ENCODE peak calls at places on chromosomes 4 and X, in five cellular contexts. J is stomach; L is activated CD8-positive, alpha-beta memory T cell treated with anti-CD3 and anti-CD28 coated beads for 4 hours; S is activated naive CD4-positive, alpha-beta T cell treated with anti-CD3 and anti-CD28 coated beads, Interleukin-2, amount 50 U/mL, for 16 hours; V is NCI-H1436. M is an unnamed sample.
A peak's percentile ranks its signal among the peaks of the same experiment; 100 is the strongest.

GRCh38 chr4:153684182-153685073 is at the start of gene TLR2:
- DNase-seq in L (peak; percentile 19), S (peak; percentile 80), V (no peak), J (peak; percentile 85), M (peak; percentile 56)

GRCh38 chr4:105544517-105544916 is 7.9 kb upstream of the ARHGEF38 start:
- DNase-seq in S (no peak), V (peak; percentile 65), L (no peak), J (no peak), M (no peak)

GRCh38 chr4:125837493-125838238 is 522.9 kb downstream of the FAT4 start:
- DNase-seq in V (no peak), L (no peak), S (no peak), J (no peak), M (no peak)

GRCh38 chr4:156182269-156182668 is 228.6 kb upstream of the CTSO start:
- DNase-seq in J (no peak), L (no peak), S (no peak), V (no peak), M (no peak)

GRCh38 chrX:147710301-147710700 is 201.4 kb upstream of the FMR1 start:
- DNase-seq in V (no peak), S (no peak), J (no peak), L (no peak), M (no peak)

GRCh38 chr4:112550728-112551127 is 34.7 kb upstream of the NEUROG2 start:
- DNase-seq in S (no peak), J (no peak), L (no peak), V (no peak), M (no peak)

GRCh38 chr4:110193822-110194761 is 4.3 kb downstream of the ELOVL6 start:
- DNase-seq in J (peak; percentile 81), S (peak; percentile 75), V (peak; percentile 90), L (peak; percentile 64), M (peak; percentile 87)

GRCh38 chr4:87073187-87073569 is 138.4 kb downstream of the AFF1 start:
- DNase-seq in J (no peak), L (no peak), S (no peak), V (peak; percentile 29), M (no peak)

GRCh38 chrX:110321081-110321480 is 3.2 kb upstream of the AMMECR1 start:
- DNase-seq in L (no peak), V (no peak), J (no peak), S (no peak), M (no peak)

GRCh38 chrX:50920132-50920531 is 9.6 kb downstream of the BMP15 start:
- DNase-seq in L (no peak), S (no peak), J (no peak), V (no peak), M (no peak)

GRCh38 chr4:36386691-36387090 is 105.3 kb downstream of the DTHD1 start:
- DNase-seq in S (no peak), L (no peak), J (no peak), V (no peak), M (no peak)

GRCh38 chr4:73821325-73821724 is 15.2 kb upstream of the CXCL6 start:
- DNase-seq in V (no peak), J (no peak), S (no peak), L (no peak), M (no peak)

GRCh38 chr4:40749717-40750460 is at the start of gene NSUN7:
- DNase-seq in J (peak; percentile 85), L (no peak), V (peak; percentile 88), S (peak; percentile 34), M (peak; percentile 85)

GRCh38 chr4:152643153-152644035 is 36.4 kb downstream of the TMEM154 start:
- DNase-seq in S (no peak), V (no peak), L (no peak), J (no peak), M (no peak)

GRCh38 chr4:2044542-2045517 is 14.3 kb upstream of the NAT8L start:
- DNase-seq in L (no peak), V (no peak), S (no peak), J (no peak), M (peak; percentile 60)

GRCh38 chr4:83603130-83603529 is 67.2 kb downstream of the GPAT3 start:
- DNase-seq in S (no peak), V (no peak), J (no peak), L (no peak), M (no peak)

GRCh38 chrX:145825896-145826295 is 8.3 kb downstream of the SLITRK2 start:
- DNase-seq in L (no peak), J (no peak), S (no peak), V (no peak), M (no peak)

GRCh38 chr4:177323416-177323815 is 13.7 kb downstream of the NEIL3 start:
- DNase-seq in V (no peak), J (no peak), L (no peak), S (no peak), M (no peak)

GRCh38 chr4:23969635-23970034 is 79.8 kb upstream of the PPARGC1A start:
- DNase-seq in V (no peak), L (no peak), S (no peak), J (no peak), M (no peak)

GRCh38 chrX:17769701-17770269 is 32.5 kb downstream of the SCML1 start:
- DNase-seq in J (no peak), S (no peak), V (no peak), L (no peak), M (no peak)

GRCh38 chr4:1315306-1315705 is 25.6 kb downstream of the MAEA start:
- DNase-seq in S (no peak), V (no peak), L (no peak), J (no peak), M (no peak)

GRCh38 chr4:128946929-128947328 is 137.4 kb downstream of the JADE1 start:
- DNase-seq in V (no peak), J (no peak), S (no peak), L (no peak), M (no peak)

GRCh38 chrX:10457092-10457491 is 163.3 kb downstream of the MID1 start:
- DNase-seq in L (no peak), J (no peak), S (no peak), V (no peak), M (no peak)

GRCh38 chr4:108972613-108973283 is 209.9 kb upstream of the ETNPPL start:
- DNase-seq in V (no peak), J (no peak), S (no peak), L (no peak), M (no peak)

GRCh38 chr4:112516401-112517066 is 554 bp upstream of the NEUROG2 start:
- DNase-seq in L (no peak), S (no peak), V (no peak), J (no peak), M (peak; percentile 70)

GRCh38 chr4:122672091-122672490 is 51.2 kb upstream of the IL21 start:
- DNase-seq in L (no peak), S (no peak), J (no peak), V (no peak), M (no peak)

GRCh38 chr4:186190456-186191265 is 706 bp upstream of the CYP4V2 start:
- DNase-seq in L (peak; percentile 14), V (no peak), J (no peak), S (peak; percentile 51), M (no peak)

GRCh38 chr4:120049732-120050494 is 16.7 kb downstream of the MAD2L1 start:
- DNase-seq in L (peak; percentile 35), S (peak; percentile 62), J (peak; percentile 79), V (peak; percentile 53), M (peak; percentile 55)

GRCh38 chr4:182248295-182248694 is 5.1 kb downstream of the TENM3 start:
- DNase-seq in S (no peak), V (no peak), J (no peak), L (no peak), M (no peak)

GRCh38 chr4:66501986-66502385 is 831.7 kb upstream of the EPHA5 start:
- DNase-seq in J (no peak), S (no peak), V (no peak), L (no peak), M (no peak)